ENCODE peak calls at places on chromosomes 5 and 9, in four cellular contexts. F is ELR, Q is COR-L47, Z is left cardiac atrium. M is an unnamed sample.

GRCh38 chr9:107545036-107545435 is 55.5 kb upstream of the KLF4 start:
- DNase-seq in F (no peak), Q (no peak), Z (no peak), M (no peak)

GRCh38 chr9:36207546-36208012 is 16.9 kb downstream of the CLTA start:
- DNase-seq in F (peak; percentile 38), Q (no peak), Z (no peak), M (no peak)

GRCh38 chr9:91786132-91786896 is 163.7 kb downstream of the ROR2 start:
- DNase-seq in F (no peak), Q (no peak), Z (no peak), M (no peak)

GRCh38 chr9:80435591-80435990 is 863.8 kb downstream of the TLE4 start:
- DNase-seq in F (no peak), Q (no peak), Z (no peak), M (peak; percentile 3)

GRCh38 chr9:28014212-28014611 is 440.9 kb upstream of the C9orf72 start:
- DNase-seq in F (no peak), Q (no peak), Z (no peak), M (no peak)

GRCh38 chr5:127988149-127988755 is 95.3 kb upstream of the SLC12A2 start:
- DNase-seq in F (peak; percentile 93), Q (peak; percentile 89), Z (no peak), M (no peak)

GRCh38 chr9:134707031-134707680 is 65.6 kb downstream of the COL5A1 start:
- DNase-seq in F (peak; percentile 61), Q (peak; percentile 28), Z (peak; percentile 81), M (peak; percentile 46)

GRCh38 chr5:74575741-74576538 is 64.6 kb downstream of the ENC1 start:
- DNase-seq in F (peak; percentile 93), Q (no peak), Z (no peak), M (peak; percentile 17)

GRCh38 chr5:150043657-150044333 is 42.6 kb downstream of the CSF1R start:
- DNase-seq in F (peak; percentile 76), Q (no peak), Z (no peak), M (no peak)

GRCh38 chr5:81787843-81788242 is 36.9 kb upstream of the SSBP2 start:
- DNase-seq in F (peak; percentile 25), Q (no peak), Z (peak; percentile 56), M (no peak)

GRCh38 chr5:91690921-91691320 is 307.8 kb upstream of the ARRDC3 start:
- DNase-seq in F (peak; percentile 14), Q (no peak), Z (no peak), M (no peak)

GRCh38 chr5:177103523-177104253 is 17.0 kb downstream of the FGFR4 start:
- DNase-seq in F (no peak), Q (no peak), Z (no peak), M (no peak)

GRCh38 chr9:37197158-37198033 is 77.0 kb downstream of the ZCCHC7 start:
- DNase-seq in F (peak; percentile 85), Q (no peak), Z (no peak), M (no peak)

GRCh38 chr9:34884732-34885131 is 73.4 kb upstream of the PHF24 start:
- DNase-seq in F (no peak), Q (no peak), Z (no peak), M (no peak)

GRCh38 chr5:128227984-128228383 is 144.4 kb downstream of the SLC12A2 start:
- DNase-seq in F (peak; percentile 89), Q (no peak), Z (peak; percentile 23), M (no peak)

GRCh38 chr9:131334568-131335105 is 45.1 kb downstream of the PLPP7 start:
- DNase-seq in F (no peak), Q (no peak), Z (peak; percentile 77), M (no peak)

GRCh38 chr5:116442095-116442534 is 132.5 kb downstream of the SEMA6A start:
- DNase-seq in F (peak; percentile 48), Q (peak; percentile 72), Z (peak; percentile 43), M (peak; percentile 94)

M was measured in NCI-H446 treated with DMSO at 0.1 percent for 48 hours.